ENCODE peak calls at places on chromosomes 1 and 21, in six cellular contexts. S is sigmoid colon, W is left lung, E is astrocyte, F is fibroblast of lung, P is brain microvascular endothelial cell. B is an unnamed sample. For H3K27me3, the result is how much of the 10 kb centered on the place peaks cover.

GRCh38 chr1:198776602-198777029 is 137.8 kb downstream of the PTPRC start:
- DNase-seq in S (peak), W (peak), E (peak), F (peak), P (peak), B (peak)

GRCh38 chr1:209673631-209674417 is 1.4 kb upstream of the G0S2 start:
- DNase-seq in S (peak), W (peak), E (no peak), F (peak), P (no peak), B (no peak)

GRCh38 chr21:41295721-41296254 is 20.8 kb upstream of the FAM3B start:
- DNase-seq in S (no peak), W (no peak), E (no peak), F (no peak), P (no peak), B (peak)

GRCh38 chr1:196685506-196685905 is 33.7 kb downstream of the CFH start:
- DNase-seq in S (no peak), W (no peak), E (no peak), F (no peak), P (no peak), B (no peak)

GRCh38 chr21:14981246-14981645 is 83.6 kb downstream of the NRIP1 start:
- DNase-seq in S (no peak), W (no peak), E (no peak), F (no peak), P (no peak), B (no peak)

GRCh38 chr1:6889875-6890480 is 104.7 kb downstream of the CAMTA1 start:
- DNase-seq in S (no peak), W (no peak), E (peak), F (peak), P (peak), B (peak)

GRCh38 chr1:31628931-31629582 is 11.6 kb downstream of the HCRTR1 start:
- DNase-seq in S (no peak), W (no peak), E (no peak), F (no peak), P (no peak), B (no peak)

GRCh38 chr1:236209185-236209584 is 66.8 kb downstream of the GPR137B start:
- DNase-seq in S (no peak), W (no peak), E (no peak), F (no peak), P (no peak), B (no peak)

GRCh38 chr1:184163674-184164470 is 112.3 kb downstream of the TSEN15 start:
- DNase-seq in S (no peak), W (no peak), E (peak), F (peak), P (peak), B (peak)

GRCh38 chr1:88985033-88985432 is 7.4 kb downstream of the KYAT3 start:
- DNase-seq in S (no peak), W (no peak), E (peak), F (peak), P (peak), B (peak)

GRCh38 chr21:45461369-45461750 is 56.4 kb downstream of the COL18A1 start:
- DNase-seq in S (peak), W (no peak), E (no peak), F (no peak), P (no peak), B (no peak)

GRCh38 chr1:223617671-223618070 is 47.8 kb downstream of the CAPN8 start:
- DNase-seq in S (no peak), W (no peak), E (no peak), F (no peak), P (no peak), B (no peak)

GRCh38 chr1:226097866-226098625 is 35.5 kb downstream of the H3-3A start:
- DNase-seq in S (no peak), W (no peak), E (peak), F (peak), P (peak), B (peak)

GRCh38 chr1:159239551-159240220 is 35.0 kb downstream of the ACKR1 start:
- DNase-seq in S (no peak), W (no peak), E (no peak), F (no peak), P (no peak), B (peak)

GRCh38 chr1:237045278-237046016 is 3.5 kb downstream of the RYR2 start:
- DNase-seq in S (no peak), W (no peak), E (no peak), F (no peak), P (no peak), B (no peak)

GRCh38 chr1:181846681-181847080 is 214.8 kb downstream of the ZNF648 start:
- DNase-seq in S (no peak), W (no peak), E (no peak), F (no peak), P (no peak), B (no peak)

GRCh38 chr1:149885364-149886111 is 13.8 kb upstream of the BOLA1 start:
- DNase-seq in S (peak), W (peak), E (peak), F (peak), P (peak), B (peak)

GRCh38 chr1:98321191-98321590 is 340.3 kb upstream of the SNX7 start:
- DNase-seq in S (no peak), W (no peak), E (no peak), F (no peak), P (no peak), B (peak)

GRCh38 chr21:46096997-46097825 is 701 bp upstream of the COL6A2 start:
- DNase-seq in S (peak), W (peak), E (no peak), F (peak), P (no peak), B (no peak)

GRCh38 chr1:82565146-82565545 is 764.4 kb downstream of the ADGRL2 start:
- DNase-seq in S (no peak), W (no peak), E (peak), F (peak), P (peak), B (peak)

GRCh38 chr1:20376880-20377494 is 86.3 kb downstream of the VWA5B1 start:
- DNase-seq in S (peak), W (no peak), E (no peak), F (peak), P (peak), B (no peak)

GRCh38 chr21:30842990-30843389 is 13.4 kb upstream of the KRTAP7-1 start:
- DNase-seq in S (no peak), W (no peak), E (no peak), F (no peak), P (no peak), B (no peak)

GRCh38 chr1:63152572-63152971 is 169.8 kb upstream of the FOXD3 start:
- DNase-seq in S (no peak), W (no peak), E (no peak), F (no peak), P (no peak), B (peak)

GRCh38 chr21:35399706-35400105 is 350.6 kb upstream of the RUNX1 start:
- DNase-seq in S (no peak), W (no peak), E (no peak), F (no peak), P (no peak), B (no peak)

GRCh38 chr1:12172042-12172851 is 5.5 kb downstream of the TNFRSF1B start:
- DNase-seq in S (no peak), W (peak), E (no peak), F (no peak), P (no peak), B (no peak)

GRCh38 chr1:12169442-12170135 is 2.8 kb downstream of the TNFRSF1B start:
- DNase-seq in S (no peak), W (peak), E (no peak), F (no peak), P (no peak), B (no peak)

GRCh38 chr1:12171206-12172041 is 4.6 kb downstream of the TNFRSF1B start:
- DNase-seq in S (no peak), W (peak), E (no peak), F (no peak), P (no peak), B (no peak)

GRCh38 chr1:12168451-12169160 is 1.8 kb downstream of the TNFRSF1B start:
- DNase-seq in S (no peak), W (peak), E (no peak), F (no peak), P (no peak), B (no peak)

DNA sequence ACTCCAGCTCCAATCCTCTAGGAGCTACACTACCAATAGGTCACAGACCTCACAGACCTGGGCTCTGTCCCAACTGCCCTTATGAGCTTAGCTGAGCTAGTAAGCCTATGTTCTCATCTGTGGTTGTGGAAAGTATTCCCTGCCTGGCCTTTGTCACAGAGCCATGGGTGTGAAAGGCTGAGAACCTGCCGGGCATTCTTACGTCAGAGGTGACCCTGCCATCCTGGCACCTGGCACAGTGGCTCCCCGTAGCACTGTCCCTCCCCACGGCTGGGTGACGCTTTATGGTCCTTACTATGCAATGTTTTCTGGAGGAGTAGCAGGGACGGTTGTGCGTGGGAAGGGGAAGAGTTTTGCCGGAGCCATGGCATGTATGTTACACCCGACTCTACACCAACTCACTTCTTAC is 3.5 kb downstream of the TNFRSF1B start:
- DNase-seq in S (no peak), W (peak), E (no peak), F (no peak), P (no peak), B (no peak)
- TF ChIP-seq CTCF in S (no peak), W (no peak), E (no peak), F (no peak), P (no peak), B (no peak)

DNA sequence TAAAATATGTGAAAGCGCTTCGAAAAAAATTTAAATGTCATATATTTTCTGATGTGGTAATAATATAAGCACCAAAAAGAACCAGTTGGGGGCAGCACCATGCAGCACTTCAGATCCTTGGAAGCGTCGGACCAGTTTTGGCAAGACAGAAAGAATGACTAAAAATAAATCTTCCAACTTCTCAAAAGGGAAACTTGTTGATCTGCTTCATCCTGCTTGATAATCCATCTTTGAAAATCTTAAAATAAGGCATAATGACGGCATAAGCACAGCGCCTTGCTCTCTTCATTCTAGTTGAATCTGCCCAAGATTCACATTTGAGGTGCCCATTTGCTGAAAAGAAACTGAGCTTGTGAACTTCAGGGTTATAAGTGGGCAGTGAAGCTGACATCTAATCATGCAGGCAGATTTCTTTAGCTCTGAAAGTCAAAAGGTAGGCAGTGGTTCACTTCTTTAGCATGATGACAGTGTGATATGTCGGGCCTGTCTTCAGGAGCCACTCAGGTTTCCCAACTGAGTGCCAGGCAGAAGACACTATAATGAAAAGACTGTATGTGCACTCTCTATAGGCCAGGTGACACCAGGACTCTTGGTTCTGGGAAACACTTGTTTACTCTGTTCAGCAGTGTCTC is 19.8 kb upstream of the MUTYH start:
- DNase-seq in S (peak), W (no peak), E (peak), F (peak), P (peak), B (peak)
- H3K4me3 ChIP-seq in S (no peak), W (no peak), E (no peak), F (no peak), P (no peak), B (no peak)

DNA sequence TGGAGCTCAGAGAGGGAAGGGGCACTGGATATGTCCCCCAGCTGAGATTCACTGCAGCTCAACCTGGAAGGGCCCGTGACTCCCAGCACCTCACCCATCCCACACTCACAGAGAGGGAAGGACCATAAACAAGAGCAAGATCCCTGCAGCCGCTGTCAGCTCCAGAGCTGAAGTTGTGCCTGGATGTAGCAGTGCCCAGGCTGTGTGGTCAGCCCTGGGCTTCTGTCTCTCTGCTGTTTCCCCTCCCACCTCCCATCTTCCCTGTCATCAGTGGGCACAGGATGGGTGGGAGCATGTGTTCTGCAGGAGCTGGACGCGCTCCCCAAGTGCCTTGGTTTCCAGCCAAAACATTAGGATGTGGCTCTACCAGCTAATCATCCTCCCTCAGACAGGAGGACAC is 282.8 kb downstream of the NPHP4 start:
- DNase-seq in S (peak), W (peak), E (no peak), F (no peak), P (no peak), B (no peak)
- H3K27me3 ChIP-seq in S (under half), W (under half), E (under half), F (under half), P (under half), B (under half)

GRCh38 chr1:234111458-234112142 is 207.1 kb downstream of the SLC35F3 start:
- DNase-seq in S (no peak), W (peak), E (peak), F (peak), P (peak), B (no peak)

GRCh38 chr1:234109840-234110239 is 205.4 kb downstream of the SLC35F3 start:
- DNase-seq in S (no peak), W (no peak), E (no peak), F (no peak), P (no peak), B (no peak)

GRCh38 chr1:234107416-234108021 is 203.0 kb downstream of the SLC35F3 start:
- DNase-seq in S (no peak), W (no peak), E (no peak), F (no peak), P (no peak), B (no peak)

GRCh38 chr1:234106032-234106431 is 201.6 kb downstream of the SLC35F3 start:
- DNase-seq in S (no peak), W (no peak), E (no peak), F (no peak), P (no peak), B (no peak)

GRCh38 chr1:234108921-234109320 is 204.4 kb downstream of the SLC35F3 start:
- DNase-seq in S (no peak), W (no peak), E (peak), F (no peak), P (no peak), B (peak)
- TF ChIP-seq CTCF in S (no peak), W (no peak), E (no peak), F (no peak), P (no peak), B (no peak)

GRCh38 chr1:40782371-40782956 is 1.1 kb upstream of the KCNQ4 start:
- DNase-seq in S (no peak), W (no peak), E (no peak), F (peak), P (no peak), B (no peak)
- H3K4me3 ChIP-seq in S (peak), W (no peak), E (no peak), F (peak), P (no peak), B (no peak)

GRCh38 chr1:22621761-22622160 is 14.7 kb upstream of the C1QA start:
- DNase-seq in S (no peak), W (no peak), E (no peak), F (no peak), P (no peak), B (no peak)

GRCh38 chr1:22627331-22627730 is 9.1 kb upstream of the C1QA start:
- DNase-seq in S (no peak), W (no peak), E (no peak), F (no peak), P (no peak), B (no peak)

GRCh38 chr1:22628698-22629444 is 7.6 kb upstream of the C1QA start:
- DNase-seq in S (no peak), W (no peak), E (no peak), F (no peak), P (no peak), B (no peak)

GRCh38 chr1:22626219-22626902 is 10.1 kb upstream of the C1QA start:
- DNase-seq in S (no peak), W (no peak), E (no peak), F (no peak), P (no peak), B (no peak)

DNA sequence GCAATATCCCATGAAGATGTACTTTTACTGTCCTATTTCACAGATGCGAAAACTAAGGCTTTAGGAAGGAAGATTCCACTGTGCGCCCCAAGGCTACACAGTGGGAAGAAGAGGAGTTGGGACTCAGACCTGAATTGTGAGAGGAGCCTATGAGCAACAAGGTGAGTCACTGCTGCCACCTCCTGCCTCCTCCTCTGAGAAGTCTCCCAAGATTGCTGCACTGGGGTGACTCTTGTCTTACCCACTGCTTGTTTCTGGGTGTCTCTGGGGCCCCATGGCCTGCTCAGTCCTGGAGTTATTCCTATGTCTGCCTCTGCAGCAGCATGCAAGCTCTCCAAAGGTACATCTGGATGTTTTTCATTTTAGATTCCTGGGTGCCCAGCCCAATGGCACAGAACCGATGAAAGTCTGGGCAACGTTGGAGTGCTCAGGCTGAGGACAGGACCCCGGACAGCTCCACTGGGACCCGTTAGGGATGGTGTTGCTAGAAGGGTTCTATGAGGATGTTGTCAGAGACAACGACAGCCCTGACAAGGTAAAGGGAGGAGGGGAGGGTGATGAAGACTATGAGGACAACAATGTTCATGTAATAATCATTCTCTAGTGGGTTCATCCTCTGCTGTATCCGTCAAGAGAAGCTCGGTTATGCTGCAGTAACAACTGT is 11.0 kb upstream of the C1QA start:
- DNase-seq in S (no peak), W (no peak), E (no peak), F (peak), P (no peak), B (no peak)
- H3K27me3 ChIP-seq in S (under half), W (half or more), E (under half), F (under half), P (under half), B (under half)

GRCh38 chr1:193110864-193111263 is 5.7 kb upstream of the GLRX2 start:
- DNase-seq in S (no peak), W (no peak), E (no peak), F (no peak), P (no peak), B (no peak)
- TF ChIP-seq CTCF in S (no peak), W (no peak), E (no peak), F (no peak), P (no peak), B (no peak)